ENCODE peak calls at places on chromosomes 1 and 21, in four cellular contexts. W is tibial artery, D is endothelial cell, B is body of pancreas. K is an unnamed sample.

GRCh38 chr1:81478217-81478616 is 322.5 kb upstream of the ADGRL2 start:
- DNase-seq in W (no peak), D (no peak), B (peak; percentile 64), K (no peak)

GRCh38 chr1:48249868-48250267 is 27.4 kb downstream of the SLC5A9 start:
- DNase-seq in W (no peak), D (no peak), B (no peak), K (no peak)

GRCh38 chr21:21897275-21897883 is 899.2 kb downstream of the NCAM2 start:
- DNase-seq in W (no peak), D (no peak), B (no peak), K (no peak)

GRCh38 chr1:246682231-246682895 is 41.8 kb upstream of the SCCPDH start:
- DNase-seq in W (no peak), D (no peak), B (no peak), K (peak; percentile 28)

GRCh38 chr1:62407398-62408009 is 29.3 kb upstream of the USP1 start:
- DNase-seq in W (no peak), D (peak; percentile 17), B (no peak), K (no peak)

GRCh38 chr1:33005117-33005811 is 31.4 kb downstream of the AK2 start:
- DNase-seq in W (peak; percentile 9), D (no peak), B (no peak), K (no peak)

GRCh38 chr1:33420870-33421775 is 9.8 kb downstream of the PHC2 start:
- DNase-seq in W (no peak), D (no peak), B (no peak), K (no peak)

GRCh38 chr1:155176544-155177071 is 3.0 kb downstream of the TRIM46 start:
- DNase-seq in W (peak; percentile 88), D (peak; percentile 86), B (peak; percentile 92), K (peak; percentile 86)

GRCh38 chr1:231601775-231602674 is 24.6 kb upstream of the DISC1 start:
- DNase-seq in W (no peak), D (no peak), B (no peak), K (no peak)

GRCh38 chr21:30714946-30715345 is 3.6 kb downstream of the KRTAP21-3 start:
- DNase-seq in W (no peak), D (no peak), B (no peak), K (no peak)

GRCh38 chr1:167145965-167146364 is 52.1 kb downstream of the STYXL2 start:
- DNase-seq in W (no peak), D (no peak), B (no peak), K (no peak)

GRCh38 chr21:17730782-17731181 is 88.4 kb downstream of the C21orf91 start:
- DNase-seq in W (no peak), D (no peak), B (no peak), K (no peak)

GRCh38 chr1:14598498-14599172 is at the start of gene KAZN:
- DNase-seq in W (no peak), D (peak; percentile 45), B (peak; percentile 18), K (peak; percentile 81)

GRCh38 chr1:206703647-206704046 is 18.9 kb downstream of the MAPKAPK2 start:
- DNase-seq in W (no peak), D (no peak), B (no peak), K (no peak)

GRCh38 chr1:26110731-26111529 is 694 bp upstream of the PDIK1L start:
- DNase-seq in W (peak; percentile 77), D (peak; percentile 68), B (peak; percentile 89), K (peak; percentile 87)

GRCh38 chr1:10788592-10789006 is 7.8 kb downstream of the CASZ1 start:
- DNase-seq in W (no peak), D (peak; percentile 46), B (peak; percentile 74), K (peak; percentile 48)
- TF ChIP-seq CTCF in W (peak; percentile 26), D (no peak), B (peak; percentile 61), K (no peak)

GRCh38 chr1:147643974-147644373 is 26.4 kb downstream of the ACP6 start:
- DNase-seq in W (no peak), D (no peak), B (no peak), K (no peak)

GRCh38 chr1:147648933-147649332 is 21.4 kb downstream of the ACP6 start:
- DNase-seq in W (no peak), D (no peak), B (no peak), K (no peak)

GRCh38 chr1:147651466-147651865 is 18.9 kb downstream of the ACP6 start:
- DNase-seq in W (no peak), D (no peak), B (no peak), K (no peak)

GRCh38 chr1:147647796-147648633 is 22.3 kb downstream of the ACP6 start:
- DNase-seq in W (no peak), D (no peak), B (no peak), K (no peak)
- TF ChIP-seq CTCF in W (no peak), D (no peak), B (no peak), K (no peak)

GRCh38 chr1:72280714-72281113 is 1.6 kb downstream of the NEGR1 start:
- DNase-seq in W (no peak), D (no peak), B (no peak), K (no peak)
- TF ChIP-seq CTCF in W (no peak), D (no peak), B (no peak), K (no peak)

GRCh38 chr1:229430761-229431269 is 3.1 kb downstream of the ACTA1 start:
- DNase-seq in W (no peak), D (peak; percentile 84), B (peak; percentile 59), K (peak; percentile 30)
- TF ChIP-seq CTCF in W (no peak), D (no peak), B (peak; percentile 14), K (no peak)

GRCh38 chr1:118250232-118250631 is 65.2 kb upstream of the SPAG17 start:
- DNase-seq in W (no peak), D (no peak), B (no peak), K (no peak)

GRCh38 chr1:118246646-118247045 is 61.6 kb upstream of the SPAG17 start:
- DNase-seq in W (no peak), D (no peak), B (no peak), K (no peak)

GRCh38 chr1:118249641-118250040 is 64.6 kb upstream of the SPAG17 start:
- DNase-seq in W (no peak), D (no peak), B (no peak), K (no peak)

GRCh38 chr1:118243269-118243668 is 58.2 kb upstream of the SPAG17 start:
- DNase-seq in W (no peak), D (no peak), B (no peak), K (no peak)

GRCh38 chr1:118247593-118247992 is 62.6 kb upstream of the SPAG17 start:
- DNase-seq in W (no peak), D (peak; percentile 20), B (peak; percentile 17), K (no peak)
- TF ChIP-seq CTCF in W (no peak), D (no peak), B (peak; percentile 34), K (no peak)

DNA sequence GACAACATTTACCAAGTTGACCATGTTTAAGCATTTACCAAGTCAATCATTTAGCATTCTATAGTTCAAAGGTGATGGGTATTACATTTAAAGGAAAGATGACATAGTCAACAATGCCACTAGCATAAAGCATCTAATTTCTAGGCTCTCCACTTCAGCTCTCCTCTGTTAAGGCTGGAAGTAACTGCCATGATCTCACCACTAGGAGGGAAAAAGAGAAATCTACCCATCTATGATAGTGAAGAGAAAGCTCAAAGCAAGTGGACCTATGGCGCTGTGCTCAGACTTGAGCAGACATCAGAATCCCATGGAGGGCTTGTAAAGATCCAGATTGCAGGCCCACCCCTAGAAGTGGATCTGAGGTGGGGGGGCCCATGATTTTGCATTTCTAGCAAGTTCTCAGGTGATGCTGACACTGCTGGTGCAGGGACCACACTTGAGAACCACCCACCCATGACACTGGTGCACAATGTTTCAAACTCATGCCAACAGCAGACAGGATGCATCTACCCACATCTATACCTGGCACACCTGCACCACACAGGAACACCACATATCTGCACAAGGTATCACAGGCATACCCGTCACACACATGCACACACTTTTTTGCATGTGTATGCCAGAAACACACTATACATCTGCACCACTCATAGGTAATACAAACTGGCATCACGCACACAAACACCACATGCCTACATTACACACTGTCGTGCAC is 392.9 kb upstream of the RUNX1 start:
- DNase-seq in W (no peak), D (no peak), B (no peak), K (no peak)
- TF ChIP-seq CTCF in W (no peak), D (no peak), B (no peak), K (no peak)

GRCh38 chr1:19033516-19033840 is 77.0 kb upstream of the IFFO2 start:
- DNase-seq in W (no peak), D (no peak), B (no peak), K (no peak)

GRCh38 chr1:19034721-19035120 is 78.2 kb upstream of the IFFO2 start:
- DNase-seq in W (peak; percentile 51), D (no peak), B (no peak), K (no peak)

GRCh38 chr1:19033926-19034680 is 77.6 kb upstream of the IFFO2 start:
- DNase-seq in W (peak; percentile 51), D (no peak), B (no peak), K (no peak)

GRCh38 chr1:19032413-19032695 is 75.9 kb upstream of the IFFO2 start:
- DNase-seq in W (peak; percentile 41), D (no peak), B (no peak), K (no peak)

GRCh38 chr1:19032701-19033515 is 76.4 kb upstream of the IFFO2 start:
- DNase-seq in W (peak; percentile 59), D (no peak), B (no peak), K (no peak)
- TF ChIP-seq CTCF in W (no peak), D (no peak), B (no peak), K (no peak)

DNA sequence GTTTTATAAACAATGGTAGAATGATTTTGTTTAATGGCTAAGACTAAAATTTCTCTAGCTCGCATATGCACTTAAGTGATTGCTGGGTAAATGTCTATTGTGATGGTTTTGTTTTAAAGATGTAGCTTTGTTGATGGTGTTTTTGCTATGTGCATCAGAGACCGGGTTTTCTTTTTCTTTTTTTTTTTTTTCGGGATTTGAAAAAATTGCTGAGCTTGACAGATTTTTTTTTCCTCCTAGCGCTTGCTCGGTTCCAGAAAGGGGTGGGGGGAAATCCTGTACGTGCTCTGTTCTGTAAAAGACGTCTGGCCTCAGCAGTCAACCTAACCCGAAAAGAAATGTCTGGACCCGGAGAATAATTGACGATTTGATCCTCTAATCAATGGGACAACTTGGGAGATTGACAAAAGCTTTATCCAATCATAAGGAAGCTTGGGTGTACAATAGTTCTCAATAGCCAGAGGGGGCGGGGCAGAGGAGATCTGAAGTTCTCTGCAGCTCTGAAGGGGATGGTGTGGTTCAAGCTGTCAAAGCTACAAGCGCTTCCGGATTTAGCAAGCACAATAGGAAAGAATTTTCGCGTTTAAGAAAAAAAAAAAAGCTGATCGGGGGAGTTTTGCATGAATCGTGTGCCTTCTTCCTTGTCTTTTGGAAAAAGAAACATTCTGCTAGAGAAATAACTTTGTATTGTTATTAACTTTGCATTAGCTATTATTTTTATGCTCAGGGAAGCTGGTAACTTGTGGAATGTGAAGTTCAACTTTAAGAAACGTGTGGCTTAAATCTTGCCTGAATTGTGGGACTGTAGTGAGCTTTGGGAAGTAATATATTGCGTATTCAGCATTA is 4.5 kb upstream of the NFIA start:
- DNase-seq in W (peak; percentile 94), D (peak; percentile 83), B (peak; percentile 97), K (peak; percentile 82)
- TF ChIP-seq CTCF in W (no peak), D (no peak), B (peak; percentile 13), K (no peak)

DNA sequence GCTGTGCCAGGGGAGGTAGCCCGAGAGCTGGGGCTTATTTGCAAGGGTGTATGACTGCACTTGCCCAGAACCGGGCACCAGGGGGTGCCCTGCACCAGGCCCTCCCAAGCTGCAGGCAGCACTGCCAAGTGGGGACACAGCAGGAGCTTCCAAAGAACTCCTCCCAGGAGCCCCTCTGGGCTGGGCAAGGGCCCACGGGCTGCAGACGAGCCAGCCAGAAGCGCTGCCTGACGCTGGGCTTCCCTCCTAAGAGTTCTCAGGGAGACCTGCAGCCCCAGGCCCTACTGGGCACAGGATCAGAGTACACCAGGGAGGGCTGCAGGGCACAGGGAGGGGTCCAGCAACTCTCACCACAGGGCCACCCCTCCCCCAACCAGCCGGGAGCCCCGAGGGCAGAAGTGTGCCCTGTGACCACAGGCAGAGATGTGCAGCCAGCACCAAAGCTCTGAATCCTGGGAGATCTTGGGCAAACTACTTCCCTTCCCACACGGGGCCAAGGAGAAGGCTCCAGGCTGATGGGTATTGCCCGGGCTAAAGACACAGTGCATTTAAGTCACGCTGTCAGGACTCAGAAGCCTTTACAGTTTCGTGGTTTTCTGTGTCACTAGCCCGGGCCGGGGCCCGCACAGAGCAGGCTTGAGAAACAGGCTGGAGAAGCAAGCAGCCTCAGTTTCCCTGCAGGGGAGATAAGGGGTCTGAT is 63.4 kb downstream of the KCNAB2 start:
- DNase-seq in W (no peak), D (peak; percentile 42), B (peak; percentile 27), K (peak; percentile 23)
- TF ChIP-seq CTCF in W (no peak), D (no peak), B (peak; percentile 33), K (no peak)